ENCODE peak calls at places on chromosomes 5 and 9, in ten cellular contexts. U is stimulated activated CD4-positive, alpha-beta T cell treated with anti-CD3 and anti-CD28 coated beads, TNF-alpha, amount 100 ng/mL, for 1 hour; L is activated T-cell treated with anti-CD3 and anti-CD28 coated beads for 24 hours; X is CD8-positive, alpha-beta memory T cell; H is GM12865; G is mesenchymal stem cell; P is fibroblast of the conjunctiva; D is EL; J is putamen; Y is K562. A is an unnamed sample.
A peak's percentile ranks its signal among the peaks of the same experiment; 100 is the strongest.

GRCh38 chr5:124790895-124791732 is 44.7 kb upstream of the ZNF608 start:
- DNase-seq in U (no peak), Y (no peak), J (no peak), H (no peak), D (peak; percentile 57), P (no peak), L (no peak), G (peak; percentile 44), X (no peak), A (peak; percentile 66)

GRCh38 chr5:147223951-147224791 is 10.7 kb upstream of the STK32A start:
- DNase-seq in J (no peak), U (no peak), G (peak; percentile 56), L (no peak), P (peak; percentile 23), H (peak; percentile 7), X (no peak), Y (no peak), D (peak; percentile 42), A (peak; percentile 18)

GRCh38 chr5:27015758-27016157 is 22.6 kb downstream of the CDH9 start:
- DNase-seq in X (no peak), L (no peak), D (no peak), P (no peak), G (no peak), Y (no peak), H (no peak), J (no peak), U (no peak), A (no peak)

GRCh38 chr5:134131165-134131564 is 16.7 kb downstream of the TCF7 start:
- DNase-seq in X (no peak), G (no peak), H (no peak), U (no peak), L (no peak), Y (no peak), P (no peak), J (no peak), D (no peak), A (no peak)

GRCh38 chr5:132830436-132831094 is at the start of gene SHROOM1:
- DNase-seq in U (no peak), X (no peak), P (no peak), L (no peak), Y (peak; percentile 92), D (peak; percentile 74), G (peak; percentile 50), J (no peak), H (peak; percentile 82), A (peak; percentile 81)

GRCh38 chr5:66742083-66742895 is 146.1 kb downstream of the MAST4 start:
- DNase-seq in P (no peak), U (no peak), D (peak; percentile 3), L (no peak), J (peak; percentile 15), X (no peak), G (no peak), H (peak; percentile 8), Y (peak; percentile 20), A (peak; percentile 17)

GRCh38 chr9:38689678-38690077 is 30.3 kb downstream of the FAM240B start:
- DNase-seq in P (no peak), U (no peak), H (no peak), X (no peak), G (peak; percentile 20), J (peak; percentile 59), Y (no peak), L (no peak), D (no peak), A (no peak)

GRCh38 chr9:463455-464125 is 248.9 kb downstream of the DOCK8 start:
- DNase-seq in P (no peak), X (no peak), H (no peak), D (no peak), Y (no peak), L (no peak), J (no peak), U (no peak), G (no peak), A (no peak)

GRCh38 chr5:81402180-81402930 is 8.4 kb upstream of the ACOT12 start:
- DNase-seq in H (no peak), X (no peak), J (no peak), D (no peak), P (no peak), G (no peak), L (no peak), U (no peak), Y (no peak), A (no peak)

A was measured in LoVo.